ENCODE peak calls at places on chromosomes 12 and 14, in four cellular contexts. One of them, this sample, is unnamed.

GRCh38 chr12:99911076-99911475 is 73.7 kb downstream of the ANKS1B start:
- DNase-seq in effector memory CD8-positive, alpha-beta T cell: no peak
- DNase-seq in NCI-H2171 treated with DMSO at 0.1 percent for 48 hours: no peak
- DNase-seq in stimulated activated CD4-positive, alpha-beta T cell treated with anti-CD3 and anti-CD28 coated beads, Interleukin-4, amount 100 ng/mL, for 48 hours: no peak
- DNase-seq in this sample: peak

GRCh38 chr12:117803013-117803412 is 165.8 kb downstream of the KSR2 start:
- DNase-seq in NCI-H2171 treated with DMSO at 0.1 percent for 48 hours: no peak
- DNase-seq in effector memory CD8-positive, alpha-beta T cell: no peak
- DNase-seq in stimulated activated CD4-positive, alpha-beta T cell treated with anti-CD3 and anti-CD28 coated beads, Interleukin-4, amount 100 ng/mL, for 48 hours: no peak
- DNase-seq in this sample: no peak

GRCh38 chr14:30129795-30130194 is 202.1 kb upstream of the PRKD1 start:
- DNase-seq in NCI-H2171 treated with DMSO at 0.1 percent for 48 hours: no peak
- DNase-seq in stimulated activated CD4-positive, alpha-beta T cell treated with anti-CD3 and anti-CD28 coated beads, Interleukin-4, amount 100 ng/mL, for 48 hours: no peak
- DNase-seq in effector memory CD8-positive, alpha-beta T cell: no peak
- DNase-seq in this sample: peak

GRCh38 chr12:128745772-128746689 is 77.7 kb downstream of the SLC15A4 start:
- DNase-seq in NCI-H2171 treated with DMSO at 0.1 percent for 48 hours: no peak
- DNase-seq in effector memory CD8-positive, alpha-beta T cell: no peak
- DNase-seq in stimulated activated CD4-positive, alpha-beta T cell treated with anti-CD3 and anti-CD28 coated beads, Interleukin-4, amount 100 ng/mL, for 48 hours: no peak
- DNase-seq in this sample: no peak

GRCh38 chr12:52320784-52321400 is at the start of gene KRT83:
- DNase-seq in NCI-H2171 treated with DMSO at 0.1 percent for 48 hours: no peak
- DNase-seq in stimulated activated CD4-positive, alpha-beta T cell treated with anti-CD3 and anti-CD28 coated beads, Interleukin-4, amount 100 ng/mL, for 48 hours: no peak
- DNase-seq in effector memory CD8-positive, alpha-beta T cell: no peak
- DNase-seq in this sample: no peak

GRCh38 chr12:17992002-17992656 is 97.9 kb downstream of the RERGL start:
- DNase-seq in stimulated activated CD4-positive, alpha-beta T cell treated with anti-CD3 and anti-CD28 coated beads, Interleukin-4, amount 100 ng/mL, for 48 hours: peak
- DNase-seq in effector memory CD8-positive, alpha-beta T cell: no peak
- DNase-seq in NCI-H2171 treated with DMSO at 0.1 percent for 48 hours: peak
- DNase-seq in this sample: peak

GRCh38 chr12:75478395-75478794 is 2.2 kb upstream of the GLIPR1 start:
- DNase-seq in effector memory CD8-positive, alpha-beta T cell: no peak
- DNase-seq in NCI-H2171 treated with DMSO at 0.1 percent for 48 hours: no peak
- DNase-seq in stimulated activated CD4-positive, alpha-beta T cell treated with anti-CD3 and anti-CD28 coated beads, Interleukin-4, amount 100 ng/mL, for 48 hours: no peak
- DNase-seq in this sample: no peak

GRCh38 chr14:89491701-89492381 is 74.8 kb upstream of the FOXN3 start:
- DNase-seq in effector memory CD8-positive, alpha-beta T cell: no peak
- DNase-seq in NCI-H2171 treated with DMSO at 0.1 percent for 48 hours: no peak
- DNase-seq in stimulated activated CD4-positive, alpha-beta T cell treated with anti-CD3 and anti-CD28 coated beads, Interleukin-4, amount 100 ng/mL, for 48 hours: no peak
- DNase-seq in this sample: peak